ENCODE peak calls at places on chromosome 4, in five cellular contexts. F is Peyer's patch, Y is vagina, K is A549, T is body of pancreas. A is an unnamed sample.

GRCh38 chr4:24001486-24001885 is 111.6 kb upstream of the PPARGC1A start:
- DNase-seq in F (no peak), T (no peak), Y (no peak), K (no peak), A (no peak)

GRCh38 chr4:106287353-106287969 is 28.5 kb downstream of the TBCK start:
- DNase-seq in T (no peak), F (no peak), Y (no peak), K (peak; percentile 1), A (no peak)

GRCh38 chr4:26839534-26839951 is 21.1 kb upstream of the STIM2 start:
- DNase-seq in K (no peak), T (peak; percentile 74), Y (no peak), F (no peak), A (no peak)

GRCh38 chr4:173990126-173990878 is 293.2 kb downstream of the FBXO8 start:
- DNase-seq in K (peak; percentile 8), Y (no peak), T (no peak), F (no peak), A (no peak)

GRCh38 chr4:101197350-101197749 is 150.0 kb downstream of the PPP3CA start:
- DNase-seq in K (no peak), T (no peak), Y (no peak), F (no peak), A (no peak)

GRCh38 chr4:15368906-15369305 is 58.9 kb upstream of the C1QTNF7 start:
- DNase-seq in F (no peak), K (no peak), Y (no peak), T (no peak), A (no peak)

GRCh38 chr4:136637071-136637777 is 895.1 kb downstream of the PCDH18 start:
- DNase-seq in Y (no peak), K (no peak), F (no peak), T (no peak), A (peak; percentile 3)

GRCh38 chr4:147041376-147041775 is 95.7 kb upstream of the TTC29 start:
- DNase-seq in F (no peak), T (no peak), K (no peak), Y (no peak), A (no peak)

GRCh38 chr4:44447563-44448504 is 775 bp downstream of the KCTD8 start:
- DNase-seq in T (peak; percentile 29), F (no peak), K (no peak), Y (no peak), A (peak; percentile 57)

GRCh38 chr4:160319221-160319867 is 1216.5 kb downstream of the RAPGEF2 start:
- DNase-seq in Y (no peak), F (no peak), K (peak; percentile 73), T (no peak), A (no peak)

GRCh38 chr4:93103042-93103441 is 725.5 kb upstream of the ATOH1 start:
- DNase-seq in T (no peak), K (no peak), Y (no peak), F (no peak), A (no peak)

GRCh38 chr4:176002007-176002623 is 63.5 kb upstream of the WDR17 start:
- DNase-seq in K (peak; percentile 33), T (peak; percentile 43), Y (no peak), F (peak; percentile 50), A (peak; percentile 20)

GRCh38 chr4:124028172-124028571 is 631.6 kb downstream of the SPRY1 start:
- DNase-seq in F (no peak), K (no peak), T (no peak), Y (no peak), A (no peak)

GRCh38 chr4:53744446-53745160 is 153.3 kb upstream of the LNX1 start:
- DNase-seq in F (no peak), Y (no peak), T (no peak), K (no peak), A (no peak)

GRCh38 chr4:100786481-100786880 is 268.7 kb upstream of the EMCN start:
- DNase-seq in F (no peak), Y (no peak), K (no peak), T (no peak), A (no peak)

GRCh38 chr4:112848931-112849330 is 200.5 kb upstream of the ANK2 start:
- DNase-seq in K (no peak), Y (no peak), T (no peak), F (no peak), A (no peak)

GRCh38 chr4:128288689-128289106 is 1.1 kb upstream of the PGRMC2 start:
- DNase-seq in F (peak; percentile 51), K (no peak), T (peak; percentile 17), Y (no peak), A (peak; percentile 31)

GRCh38 chr4:111849726-111850284 is 295.4 kb upstream of the FAM241A start:
- DNase-seq in F (no peak), K (no peak), T (no peak), Y (no peak), A (no peak)

GRCh38 chr4:82431026-82431745 is 796 bp downstream of the ENOPH1 start:
- DNase-seq in F (peak; percentile 71), K (no peak), Y (peak; percentile 91), T (peak; percentile 51), A (no peak)

GRCh38 chr4:173485164-173485563 is 44.9 kb downstream of the HAND2 start:
- DNase-seq in Y (no peak), F (no peak), K (no peak), T (no peak), A (no peak)

GRCh38 chr4:23060776-23061175 is 368.0 kb downstream of the GBA3 start:
- DNase-seq in K (no peak), Y (no peak), F (no peak), T (no peak), A (no peak)

GRCh38 chr4:6256141-6256540 is 13.5 kb upstream of the WFS1 start:
- DNase-seq in F (no peak), K (no peak), Y (no peak), T (no peak), A (no peak)

GRCh38 chr4:122836941-122837340 is 10.3 kb downstream of the FGF2 start:
- DNase-seq in Y (no peak), F (no peak), K (no peak), T (no peak), A (no peak)

GRCh38 chr4:119152741-119153140 is 17.1 kb downstream of the MYOZ2 start:
- DNase-seq in K (no peak), T (no peak), F (no peak), Y (no peak), A (no peak)

GRCh38 chr4:113503691-113504090 is 257.8 kb downstream of the CAMK2D start:
- DNase-seq in Y (no peak), F (no peak), K (no peak), T (no peak), A (no peak)

GRCh38 chr4:83083925-83084475 is 30.5 kb downstream of the PLAC8 start:
- DNase-seq in T (no peak), F (peak; percentile 77), Y (no peak), K (no peak), A (no peak)

GRCh38 chr4:141254326-141254725 is 33.6 kb downstream of the ZNF330 start:
- DNase-seq in F (no peak), K (no peak), T (no peak), Y (no peak), A (no peak)

GRCh38 chr4:75244325-75244724 is 269.9 kb downstream of the RCHY1 start:
- DNase-seq in T (no peak), F (peak; percentile 54), K (no peak), Y (no peak), A (no peak)

GRCh38 chr4:82704156-82704555 is 94.4 kb downstream of the SCD5 start:
- DNase-seq in Y (no peak), K (no peak), T (no peak), F (no peak), A (no peak)

GRCh38 chr4:28010543-28011235 is 1150.0 kb downstream of the STIM2 start:
- DNase-seq in T (no peak), K (no peak), Y (no peak), F (no peak), A (no peak)

GRCh38 chr4:150368667-150369066 is 213.3 kb upstream of the MAB21L2 start:
- DNase-seq in K (no peak), Y (no peak), F (no peak), T (no peak), A (no peak)
- H3K27ac ChIP-seq in K (no peak overlapping the region), Y (no peak overlapping the region), F (no peak overlapping the region), T (no peak overlapping the region), A (no peak overlapping the region)

GRCh38 chr4:110629780-110630500 is 7.1 kb upstream of the PITX2 start:
- DNase-seq in T (no peak), K (no peak), Y (no peak), F (no peak), A (no peak)

GRCh38 chr4:110632506-110633357 is 9.9 kb upstream of the PITX2 start:
- DNase-seq in K (no peak), Y (no peak), T (no peak), F (no peak), A (no peak)

GRCh38 chr4:110630621-110631402 is 7.9 kb upstream of the PITX2 start:
- DNase-seq in T (no peak), K (no peak), F (no peak), Y (no peak), A (no peak)

GRCh38 chr4:110633358-110634319 is 10.8 kb upstream of the PITX2 start:
- DNase-seq in K (no peak), T (no peak), Y (no peak), F (no peak), A (no peak)

DNA sequence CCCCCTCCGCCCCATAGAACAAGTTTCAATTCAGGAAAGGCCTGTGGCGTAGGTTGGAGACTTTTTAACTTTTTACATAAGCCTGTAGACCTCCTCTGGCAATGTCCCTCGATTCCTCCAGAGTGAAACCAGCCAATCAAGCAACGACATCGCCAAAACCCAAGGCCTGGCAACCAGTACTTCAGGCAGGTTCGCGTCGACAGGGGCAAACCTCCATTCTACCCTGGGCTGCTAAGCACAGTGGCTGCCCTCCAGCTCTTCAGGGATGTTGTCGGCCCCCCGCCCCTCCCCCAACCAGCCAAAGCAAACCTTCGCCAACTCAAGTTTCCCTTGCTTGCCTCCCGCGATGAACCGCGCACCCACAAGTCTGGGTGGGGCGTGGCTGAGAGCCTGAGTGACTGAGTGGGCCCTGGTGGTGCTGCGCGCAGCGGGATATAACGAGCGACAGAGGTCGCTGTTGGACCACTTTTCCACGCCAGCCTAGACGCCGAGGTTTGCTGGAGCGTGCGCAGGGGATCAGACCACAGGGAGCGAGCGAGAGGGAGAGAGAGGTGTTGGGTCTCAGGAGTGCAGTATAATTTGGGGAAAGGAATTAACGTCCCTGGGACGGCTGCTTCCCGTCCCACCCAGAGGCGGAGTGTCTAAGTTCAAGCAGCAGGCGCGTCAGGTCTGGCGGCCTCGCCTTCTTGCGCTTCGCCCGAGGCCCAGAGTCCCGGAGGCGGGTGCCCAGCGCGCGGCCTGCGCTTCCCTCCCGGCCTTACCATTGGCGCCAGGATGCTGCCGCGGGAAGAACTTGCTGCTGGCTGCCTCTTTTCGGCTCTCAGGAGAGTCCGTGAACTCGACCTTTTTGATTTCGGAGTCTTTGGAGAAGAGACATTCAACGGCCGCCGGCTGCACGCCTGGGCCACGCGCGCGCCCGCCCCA is 9.0 kb upstream of the PITX2 start:
- DNase-seq in F (peak; percentile 79), Y (no peak), K (peak; percentile 79), T (peak; percentile 71), A (peak; percentile 49)
- TF ChIP-seq POLR2A in F (no peak), Y (no peak), K (no peak), T (no peak), A (no peak)

GRCh38 chr4:9804918-9805317 is 23.5 kb downstream of the DRD5 start:
- DNase-seq in F (no peak), K (no peak), T (no peak), Y (no peak), A (no peak)
- TF ChIP-seq CTCF in F (no peak), K (no peak), T (no peak), Y (no peak), A (no peak)

DNA sequence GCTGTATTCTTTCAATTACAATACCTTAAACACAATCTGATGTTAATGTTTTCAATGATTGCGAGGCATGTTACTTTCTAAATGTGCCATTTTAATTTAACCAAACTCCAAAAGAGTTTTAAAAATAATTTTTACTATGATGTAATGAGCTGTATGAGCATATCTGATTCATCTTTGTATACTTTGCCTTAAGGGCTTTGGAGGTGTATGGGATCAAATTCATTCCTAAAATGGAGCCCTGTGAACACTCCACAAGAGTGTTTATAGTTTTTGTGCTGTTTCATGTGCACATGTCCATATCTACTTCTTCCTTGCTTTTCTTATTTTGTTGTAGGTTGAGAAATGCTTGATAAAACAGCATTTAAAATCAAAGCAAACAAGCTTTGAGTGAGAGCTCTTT is 82.4 kb downstream of the ATP10D start:
- DNase-seq in Y (no peak), F (no peak), T (no peak), K (no peak), A (no peak)
- H3K27ac ChIP-seq in Y (no peak overlapping the region), F (no peak overlapping the region), T (no peak overlapping the region), K (no peak overlapping the region), A (no peak overlapping the region)

A was measured in adrenal gland.